ENCODE peak calls at places on chromosomes 7 and 10, in nine cellular contexts. F is LoVo; Q is T-helper 17 cell; C is activated T-cell treated with anti-CD3 and anti-CD28 coated beads, Interleukin-2, amount 50 U/mL, for 48 hours; L is occipital lobe; H is HT-29; I is stimulated activated CD8-positive, alpha-beta memory T cell treated with anti-CD3 and anti-CD28 coated beads, Interleukin-2, amount 100 ng/mL, for 1 hour; V is mesendoderm; W is T1000. B is an unnamed sample.

GRCh38 chr7:17474724-17475344 is 176.4 kb downstream of the AHR start:
- DNase-seq in I (no peak), L (no peak), W (no peak), Q (no peak), F (no peak), V (peak; percentile 52), H (no peak), C (no peak), B (no peak)

GRCh38 chr7:35430547-35431153 is 176.8 kb upstream of the TBX20 start:
- DNase-seq in H (peak; percentile 34), W (no peak), F (peak; percentile 63), L (no peak), Q (no peak), V (peak; percentile 72), I (no peak), C (peak; percentile 26), B (no peak)

GRCh38 chr7:84013616-84014240 is 180.9 kb downstream of the SEMA3A start:
- DNase-seq in F (no peak), H (no peak), W (no peak), C (no peak), L (no peak), Q (no peak), V (peak; percentile 27), I (no peak), B (no peak)

GRCh38 chr7:159102681-159103381 is 41.8 kb downstream of the VIPR2 start:
- DNase-seq in L (no peak), I (no peak), V (no peak), W (no peak), F (no peak), Q (no peak), H (no peak), C (no peak), B (no peak)

GRCh38 chr10:84548869-84549268 is 220.5 kb downstream of the CCSER2 start:
- DNase-seq in W (no peak), I (no peak), Q (no peak), V (peak; percentile 76), L (no peak), C (no peak), F (no peak), H (no peak), B (no peak)

GRCh38 chr7:34133983-34134782 is 228.8 kb downstream of the BMPER start:
- DNase-seq in F (peak; percentile 64), V (peak; percentile 85), Q (no peak), L (peak; percentile 26), I (no peak), H (peak; percentile 81), W (peak; percentile 44), C (peak; percentile 28), B (no peak)

GRCh38 chr7:46619723-46620310 is 698.7 kb upstream of the IGFBP3 start:
- DNase-seq in I (no peak), W (no peak), F (no peak), H (no peak), Q (no peak), L (no peak), V (no peak), C (no peak), B (no peak)

GRCh38 chr7:24963218-24963617 is 16.8 kb downstream of the OSBPL3 start:
- DNase-seq in W (no peak), V (no peak), H (no peak), Q (no peak), F (no peak), I (no peak), C (peak; percentile 72), L (peak; percentile 28), B (no peak)

B was measured in T-helper 22 cell.